ENCODE peak calls at places on chromosomes 1 and 21, in nine cellular contexts. One of them, this sample, is unnamed.

GRCh38 chr1:53122194-53122846 is 20.1 kb downstream of the SLC1A7 start:
- DNase-seq in stimulated activated CD4-positive, alpha-beta T cell treated with anti-CD3 and anti-CD28 coated beads, Interleukin-12 subunit alpha, Interleukin-12 subunit beta, amount 100 ng/mL, for 4 hours: no peak
- DNase-seq in activated CD8-positive, alpha-beta memory T cell treated with anti-CD3 and anti-CD28 coated beads, Interleukin-2, amount 50 U/mL, for 48 hours: no peak
- DNase-seq in GM10248: no peak
- DNase-seq in NB4: no peak
- DNase-seq in GM12892: no peak
- DNase-seq in T-helper 2 cell: no peak
- DNase-seq in NCI-H1105 treated with DMSO at 0.1 percent for 48 hours: no peak
- DNase-seq in ELR: peak; percentile 38
- DNase-seq in this sample: peak; percentile 64

GRCh38 chr1:156860113-156860638 is 489 bp upstream of the NTRK1 start:
- DNase-seq in stimulated activated CD4-positive, alpha-beta T cell treated with anti-CD3 and anti-CD28 coated beads, Interleukin-12 subunit alpha, Interleukin-12 subunit beta, amount 100 ng/mL, for 4 hours: peak; percentile 62
- DNase-seq in activated CD8-positive, alpha-beta memory T cell treated with anti-CD3 and anti-CD28 coated beads, Interleukin-2, amount 50 U/mL, for 48 hours: peak; percentile 83
- DNase-seq in GM10248: peak; percentile 85
- DNase-seq in NB4: peak; percentile 60
- DNase-seq in GM12892: peak; percentile 84
- DNase-seq in T-helper 2 cell: peak; percentile 36
- DNase-seq in NCI-H1105 treated with DMSO at 0.1 percent for 48 hours: peak; percentile 11
- DNase-seq in ELR: peak; percentile 69
- DNase-seq in this sample: peak; percentile 84

GRCh38 chr21:31098576-31099005 is 60.3 kb upstream of the KRTAP19-8 start:
- DNase-seq in stimulated activated CD4-positive, alpha-beta T cell treated with anti-CD3 and anti-CD28 coated beads, Interleukin-12 subunit alpha, Interleukin-12 subunit beta, amount 100 ng/mL, for 4 hours: peak; percentile 75
- DNase-seq in activated CD8-positive, alpha-beta memory T cell treated with anti-CD3 and anti-CD28 coated beads, Interleukin-2, amount 50 U/mL, for 48 hours: peak; percentile 89
- DNase-seq in GM10248: peak; percentile 67
- DNase-seq in NB4: peak; percentile 72
- DNase-seq in GM12892: peak; percentile 24
- DNase-seq in T-helper 2 cell: peak; percentile 72
- DNase-seq in NCI-H1105 treated with DMSO at 0.1 percent for 48 hours: peak; percentile 64
- DNase-seq in ELR: peak; percentile 42
- DNase-seq in this sample: peak; percentile 73

GRCh38 chr1:37561794-37562132 is 5.0 kb downstream of the DNALI1 start:
- DNase-seq in stimulated activated CD4-positive, alpha-beta T cell treated with anti-CD3 and anti-CD28 coated beads, Interleukin-12 subunit alpha, Interleukin-12 subunit beta, amount 100 ng/mL, for 4 hours: peak; percentile 23
- DNase-seq in activated CD8-positive, alpha-beta memory T cell treated with anti-CD3 and anti-CD28 coated beads, Interleukin-2, amount 50 U/mL, for 48 hours: peak; percentile 68
- DNase-seq in GM10248: peak; percentile 57
- DNase-seq in NB4: peak; percentile 49
- DNase-seq in GM12892: peak; percentile 47
- DNase-seq in T-helper 2 cell: peak; percentile 11
- DNase-seq in NCI-H1105 treated with DMSO at 0.1 percent for 48 hours: no peak
- DNase-seq in ELR: peak; percentile 67
- DNase-seq in this sample: peak; percentile 42

GRCh38 chr1:100443739-100444571 is 91.6 kb downstream of the CDC14A start:
- DNase-seq in stimulated activated CD4-positive, alpha-beta T cell treated with anti-CD3 and anti-CD28 coated beads, Interleukin-12 subunit alpha, Interleukin-12 subunit beta, amount 100 ng/mL, for 4 hours: no peak
- DNase-seq in activated CD8-positive, alpha-beta memory T cell treated with anti-CD3 and anti-CD28 coated beads, Interleukin-2, amount 50 U/mL, for 48 hours: no peak
- DNase-seq in GM10248: no peak
- DNase-seq in NB4: no peak
- DNase-seq in GM12892: no peak
- DNase-seq in T-helper 2 cell: no peak
- DNase-seq in NCI-H1105 treated with DMSO at 0.1 percent for 48 hours: no peak
- DNase-seq in ELR: peak; percentile 46
- DNase-seq in this sample: no peak

GRCh38 chr1:234702342-234703000 is 92.5 kb upstream of the IRF2BP2 start:
- DNase-seq in stimulated activated CD4-positive, alpha-beta T cell treated with anti-CD3 and anti-CD28 coated beads, Interleukin-12 subunit alpha, Interleukin-12 subunit beta, amount 100 ng/mL, for 4 hours: no peak
- DNase-seq in activated CD8-positive, alpha-beta memory T cell treated with anti-CD3 and anti-CD28 coated beads, Interleukin-2, amount 50 U/mL, for 48 hours: no peak
- DNase-seq in GM10248: no peak
- DNase-seq in NB4: no peak
- DNase-seq in GM12892: no peak
- DNase-seq in T-helper 2 cell: no peak
- DNase-seq in NCI-H1105 treated with DMSO at 0.1 percent for 48 hours: no peak
- DNase-seq in ELR: no peak
- DNase-seq in this sample: no peak

GRCh38 chr1:178613271-178613945 is 100.5 kb downstream of the TEX35 start:
- DNase-seq in stimulated activated CD4-positive, alpha-beta T cell treated with anti-CD3 and anti-CD28 coated beads, Interleukin-12 subunit alpha, Interleukin-12 subunit beta, amount 100 ng/mL, for 4 hours: no peak
- DNase-seq in activated CD8-positive, alpha-beta memory T cell treated with anti-CD3 and anti-CD28 coated beads, Interleukin-2, amount 50 U/mL, for 48 hours: no peak
- DNase-seq in GM10248: no peak
- DNase-seq in NB4: peak; percentile 29
- DNase-seq in GM12892: no peak
- DNase-seq in T-helper 2 cell: no peak
- DNase-seq in NCI-H1105 treated with DMSO at 0.1 percent for 48 hours: no peak
- DNase-seq in ELR: no peak
- DNase-seq in this sample: no peak

GRCh38 chr1:177122869-177123268 is 41.6 kb downstream of the ASTN1 start:
- DNase-seq in stimulated activated CD4-positive, alpha-beta T cell treated with anti-CD3 and anti-CD28 coated beads, Interleukin-12 subunit alpha, Interleukin-12 subunit beta, amount 100 ng/mL, for 4 hours: no peak
- DNase-seq in activated CD8-positive, alpha-beta memory T cell treated with anti-CD3 and anti-CD28 coated beads, Interleukin-2, amount 50 U/mL, for 48 hours: no peak
- DNase-seq in GM10248: no peak
- DNase-seq in NB4: no peak
- DNase-seq in GM12892: no peak
- DNase-seq in T-helper 2 cell: no peak
- DNase-seq in NCI-H1105 treated with DMSO at 0.1 percent for 48 hours: no peak
- DNase-seq in ELR: no peak
- DNase-seq in this sample: peak; percentile 44

GRCh38 chr1:47587891-47588582 is 150.2 kb downstream of the FOXD2 start:
- DNase-seq in stimulated activated CD4-positive, alpha-beta T cell treated with anti-CD3 and anti-CD28 coated beads, Interleukin-12 subunit alpha, Interleukin-12 subunit beta, amount 100 ng/mL, for 4 hours: no peak
- DNase-seq in activated CD8-positive, alpha-beta memory T cell treated with anti-CD3 and anti-CD28 coated beads, Interleukin-2, amount 50 U/mL, for 48 hours: no peak
- DNase-seq in GM10248: no peak
- DNase-seq in NB4: no peak
- DNase-seq in GM12892: no peak
- DNase-seq in T-helper 2 cell: no peak
- DNase-seq in NCI-H1105 treated with DMSO at 0.1 percent for 48 hours: no peak
- DNase-seq in ELR: no peak
- DNase-seq in this sample: no peak

GRCh38 chr21:29072873-29073221 is 601 bp downstream of the CCT8 start:
- DNase-seq in stimulated activated CD4-positive, alpha-beta T cell treated with anti-CD3 and anti-CD28 coated beads, Interleukin-12 subunit alpha, Interleukin-12 subunit beta, amount 100 ng/mL, for 4 hours: no peak
- DNase-seq in activated CD8-positive, alpha-beta memory T cell treated with anti-CD3 and anti-CD28 coated beads, Interleukin-2, amount 50 U/mL, for 48 hours: no peak
- DNase-seq in GM10248: no peak
- DNase-seq in NB4: peak; percentile 53
- DNase-seq in GM12892: no peak
- DNase-seq in T-helper 2 cell: no peak
- DNase-seq in NCI-H1105 treated with DMSO at 0.1 percent for 48 hours: peak; percentile 16
- DNase-seq in ELR: peak; percentile 56
- DNase-seq in this sample: no peak

GRCh38 chr1:97433094-97433493 is 487.7 kb downstream of the DPYD start:
- DNase-seq in stimulated activated CD4-positive, alpha-beta T cell treated with anti-CD3 and anti-CD28 coated beads, Interleukin-12 subunit alpha, Interleukin-12 subunit beta, amount 100 ng/mL, for 4 hours: no peak
- DNase-seq in activated CD8-positive, alpha-beta memory T cell treated with anti-CD3 and anti-CD28 coated beads, Interleukin-2, amount 50 U/mL, for 48 hours: no peak
- DNase-seq in GM10248: no peak
- DNase-seq in NB4: no peak
- DNase-seq in GM12892: no peak
- DNase-seq in T-helper 2 cell: no peak
- DNase-seq in NCI-H1105 treated with DMSO at 0.1 percent for 48 hours: no peak
- DNase-seq in ELR: no peak
- DNase-seq in this sample: no peak

GRCh38 chr21:22421416-22422190 is 1423.4 kb downstream of the NCAM2 start:
- DNase-seq in stimulated activated CD4-positive, alpha-beta T cell treated with anti-CD3 and anti-CD28 coated beads, Interleukin-12 subunit alpha, Interleukin-12 subunit beta, amount 100 ng/mL, for 4 hours: no peak
- DNase-seq in activated CD8-positive, alpha-beta memory T cell treated with anti-CD3 and anti-CD28 coated beads, Interleukin-2, amount 50 U/mL, for 48 hours: no peak
- DNase-seq in GM10248: no peak
- DNase-seq in NB4: peak; percentile 6
- DNase-seq in GM12892: no peak
- DNase-seq in T-helper 2 cell: no peak
- DNase-seq in NCI-H1105 treated with DMSO at 0.1 percent for 48 hours: no peak
- DNase-seq in ELR: no peak
- DNase-seq in this sample: no peak

GRCh38 chr1:228337711-228338520 is 68.7 kb downstream of the TRIM11 start:
- DNase-seq in stimulated activated CD4-positive, alpha-beta T cell treated with anti-CD3 and anti-CD28 coated beads, Interleukin-12 subunit alpha, Interleukin-12 subunit beta, amount 100 ng/mL, for 4 hours: no peak
- DNase-seq in activated CD8-positive, alpha-beta memory T cell treated with anti-CD3 and anti-CD28 coated beads, Interleukin-2, amount 50 U/mL, for 48 hours: no peak
- DNase-seq in GM10248: no peak
- DNase-seq in NB4: no peak
- DNase-seq in GM12892: no peak
- DNase-seq in T-helper 2 cell: peak; percentile 0
- DNase-seq in NCI-H1105 treated with DMSO at 0.1 percent for 48 hours: no peak
- DNase-seq in ELR: no peak
- DNase-seq in this sample: peak; percentile 1

GRCh38 chr1:97033949-97034348 is 312.4 kb downstream of the PTBP2 start:
- DNase-seq in stimulated activated CD4-positive, alpha-beta T cell treated with anti-CD3 and anti-CD28 coated beads, Interleukin-12 subunit alpha, Interleukin-12 subunit beta, amount 100 ng/mL, for 4 hours: no peak
- DNase-seq in activated CD8-positive, alpha-beta memory T cell treated with anti-CD3 and anti-CD28 coated beads, Interleukin-2, amount 50 U/mL, for 48 hours: no peak
- DNase-seq in GM10248: no peak
- DNase-seq in NB4: no peak
- DNase-seq in GM12892: no peak
- DNase-seq in T-helper 2 cell: no peak
- DNase-seq in NCI-H1105 treated with DMSO at 0.1 percent for 48 hours: no peak
- DNase-seq in ELR: no peak
- DNase-seq in this sample: no peak

GRCh38 chr1:96865731-96866684 is 144.4 kb downstream of the PTBP2 start:
- DNase-seq in stimulated activated CD4-positive, alpha-beta T cell treated with anti-CD3 and anti-CD28 coated beads, Interleukin-12 subunit alpha, Interleukin-12 subunit beta, amount 100 ng/mL, for 4 hours: no peak
- DNase-seq in activated CD8-positive, alpha-beta memory T cell treated with anti-CD3 and anti-CD28 coated beads, Interleukin-2, amount 50 U/mL, for 48 hours: no peak
- DNase-seq in GM10248: no peak
- DNase-seq in NB4: no peak
- DNase-seq in GM12892: no peak
- DNase-seq in T-helper 2 cell: no peak
- DNase-seq in NCI-H1105 treated with DMSO at 0.1 percent for 48 hours: no peak
- DNase-seq in ELR: peak; percentile 87
- DNase-seq in this sample: no peak

GRCh38 chr1:66676616-66677298 is 75.5 kb upstream of the DYNLT5 start:
- DNase-seq in stimulated activated CD4-positive, alpha-beta T cell treated with anti-CD3 and anti-CD28 coated beads, Interleukin-12 subunit alpha, Interleukin-12 subunit beta, amount 100 ng/mL, for 4 hours: no peak
- DNase-seq in activated CD8-positive, alpha-beta memory T cell treated with anti-CD3 and anti-CD28 coated beads, Interleukin-2, amount 50 U/mL, for 48 hours: no peak
- DNase-seq in GM10248: no peak
- DNase-seq in NB4: no peak
- DNase-seq in GM12892: no peak
- DNase-seq in T-helper 2 cell: no peak
- DNase-seq in NCI-H1105 treated with DMSO at 0.1 percent for 48 hours: no peak
- DNase-seq in ELR: peak; percentile 42
- DNase-seq in this sample: no peak

GRCh38 chr1:150578278-150579109 is 916 bp downstream of the MCL1 start:
- DNase-seq in stimulated activated CD4-positive, alpha-beta T cell treated with anti-CD3 and anti-CD28 coated beads, Interleukin-12 subunit alpha, Interleukin-12 subunit beta, amount 100 ng/mL, for 4 hours: peak; percentile 48
- DNase-seq in activated CD8-positive, alpha-beta memory T cell treated with anti-CD3 and anti-CD28 coated beads, Interleukin-2, amount 50 U/mL, for 48 hours: peak; percentile 82
- DNase-seq in GM10248: peak; percentile 15
- DNase-seq in NB4: peak; percentile 73
- DNase-seq in GM12892: no peak
- DNase-seq in T-helper 2 cell: peak; percentile 30
- DNase-seq in NCI-H1105 treated with DMSO at 0.1 percent for 48 hours: peak; percentile 47
- DNase-seq in ELR: peak; percentile 95
- DNase-seq in this sample: peak; percentile 58

GRCh38 chr1:17207046-17207445 is 2.1 kb downstream of the PADI1 start:
- DNase-seq in stimulated activated CD4-positive, alpha-beta T cell treated with anti-CD3 and anti-CD28 coated beads, Interleukin-12 subunit alpha, Interleukin-12 subunit beta, amount 100 ng/mL, for 4 hours: no peak
- DNase-seq in activated CD8-positive, alpha-beta memory T cell treated with anti-CD3 and anti-CD28 coated beads, Interleukin-2, amount 50 U/mL, for 48 hours: no peak
- DNase-seq in GM10248: peak; percentile 58
- DNase-seq in NB4: peak; percentile 83
- DNase-seq in GM12892: peak; percentile 63
- DNase-seq in T-helper 2 cell: no peak
- DNase-seq in NCI-H1105 treated with DMSO at 0.1 percent for 48 hours: no peak
- DNase-seq in ELR: no peak
- DNase-seq in this sample: no peak

This sample was measured in WERI-Rb-1.